ENCODE peak calls at places on chromosomes 6 and 20, in eight cellular contexts. N, A, O, W, Y, V, T and G are unnamed samples.
A peak's percentile ranks its signal among the peaks of the same experiment; 100 is the strongest.

GRCh38 chr6:158014505-158015187 is 33.0 kb downstream of the SYNJ2 start:
- DNase-seq in N (no peak), A (no peak), O (no peak), W (no peak), Y (peak; percentile 36), V (no peak), T (no peak), G (no peak)

GRCh38 chr20:41367393-41367695 is 726 bp upstream of the EMILIN3 start:
- DNase-seq in N (no peak), A (no peak), O (no peak), W (no peak), Y (no peak), V (no peak), T (no peak), G (no peak)

GRCh38 chr6:57265755-57266221 is 43.7 kb upstream of the RAB23 start:
- DNase-seq in N (no peak), A (no peak), O (no peak), W (no peak), Y (peak; percentile 56), V (no peak), T (no peak), G (no peak)

GRCh38 chr20:62308102-62308822 is 5.5 kb downstream of the ADRM1 start:
- DNase-seq in N (no peak), A (no peak), O (no peak), W (no peak), Y (no peak), V (no peak), T (no peak), G (no peak)

GRCh38 chr20:19074828-19075516 is 137.5 kb upstream of the SLC24A3 start:
- DNase-seq in N (no peak), A (no peak), O (no peak), W (no peak), Y (no peak), V (peak; percentile 92), T (no peak), G (no peak)

GRCh38 chr20:59678286-59678685 is 73.9 kb downstream of the PHACTR3 start:
- DNase-seq in N (no peak), A (no peak), O (no peak), W (no peak), Y (no peak), V (no peak), T (no peak), G (no peak)

GRCh38 chr6:135901776-135902524 is 50.4 kb downstream of the PDE7B start:
- DNase-seq in N (no peak), A (no peak), O (peak; percentile 24), W (no peak), Y (peak; percentile 69), V (no peak), T (no peak), G (no peak)

GRCh38 chr6:120384671-120385070 is 949.6 kb downstream of the TBC1D32 start:
- DNase-seq in N (no peak), A (no peak), O (no peak), W (no peak), Y (no peak), V (no peak), T (no peak), G (no peak)

GRCh38 chr20:23667666-23668065 is 21.2 kb downstream of the CST4 start:
- DNase-seq in N (no peak), A (no peak), O (no peak), W (no peak), Y (no peak), V (no peak), T (no peak), G (no peak)

GRCh38 chr20:19726126-19726525 is 31.9 kb upstream of the RIN2 start:
- DNase-seq in N (no peak), A (no peak), O (no peak), W (no peak), Y (no peak), V (no peak), T (no peak), G (no peak)

GRCh38 chr20:63545814-63546213 is 1.7 kb downstream of the SRMS start:
- DNase-seq in N (no peak), A (no peak), O (no peak), W (no peak), Y (no peak), V (no peak), T (no peak), G (no peak)

GRCh38 chr6:77633993-77634392 is 18.8 kb upstream of the MEI4 start:
- DNase-seq in N (no peak), A (no peak), O (no peak), W (no peak), Y (no peak), V (no peak), T (no peak), G (no peak)

GRCh38 chr6:2630362-2630761 is 120.4 kb downstream of the MYLK4 start:
- DNase-seq in N (no peak), A (no peak), O (no peak), W (no peak), Y (peak; percentile 97), V (no peak), T (no peak), G (no peak)

GRCh38 chr6:109351231-109352132 is 30.8 kb downstream of the CD164 start:
- DNase-seq in N (no peak), A (no peak), O (no peak), W (no peak), Y (no peak), V (no peak), T (no peak), G (no peak)

GRCh38 chr6:108027054-108027453 is 47.5 kb downstream of the OSTM1 start:
- DNase-seq in N (no peak), A (no peak), O (no peak), W (no peak), Y (no peak), V (no peak), T (no peak), G (no peak)

GRCh38 chr6:110826236-110827129 is 11.2 kb upstream of the CDK19 start:
- DNase-seq in N (no peak), A (no peak), O (no peak), W (no peak), Y (peak; percentile 36), V (peak; percentile 64), T (no peak), G (no peak)

GRCh38 chr20:11766961-11767360 is 150.7 kb upstream of the BTBD3 start:
- DNase-seq in N (no peak), A (peak; percentile 64), O (no peak), W (no peak), Y (no peak), V (no peak), T (peak; percentile 67), G (no peak)

GRCh38 chr20:44461142-44461802 is 14.4 kb upstream of the TTPAL start:
- DNase-seq in N (no peak), A (no peak), O (no peak), W (no peak), Y (no peak), V (no peak), T (no peak), G (no peak)

GRCh38 chr6:114344216-114344970 is 1.6 kb upstream of the HS3ST5 start:
- DNase-seq in N (no peak), A (no peak), O (no peak), W (no peak), Y (no peak), V (no peak), T (no peak), G (no peak)